ENCODE peak calls at places on chromosomes 11 and 22, in eight cellular contexts. K is GM23338, A is vagina, F is spleen, D is sigmoid colon, U is prostate gland, C is suprapubic skin, N is HCT116. W is an unnamed sample.

GRCh38 chr11:43399983-43400630 is 41.4 kb downstream of the TTC17 start:
- DNase-seq in K (no peak), A (no peak), F (no peak), D (no peak), U (no peak), C (no peak), N (no peak), W (no peak)

GRCh38 chr11:35118906-35119305 is 20.1 kb upstream of the CD44 start:
- DNase-seq in K (no peak), A (no peak), F (no peak), D (no peak), U (no peak), C (no peak), N (no peak), W (no peak)

GRCh38 chr22:21444701-21445436 is 22.3 kb upstream of the TMEM191C start:
- DNase-seq in K (no peak), A (no peak), F (peak), D (peak), U (peak), C (peak), N (no peak), W (no peak)

GRCh38 chr11:92384316-92384715 is 159.7 kb downstream of the FAT3 start:
- DNase-seq in K (no peak), A (no peak), F (no peak), D (no peak), U (no peak), C (no peak), N (no peak), W (no peak)

GRCh38 chr11:36235750-36236149 is 53.5 kb downstream of the COMMD9 start:
- DNase-seq in K (no peak), A (no peak), F (no peak), D (no peak), U (no peak), C (no peak), N (no peak), W (no peak)

GRCh38 chr11:6733326-6734030 is 38.3 kb downstream of the OR2AG2 start:
- DNase-seq in K (no peak), A (no peak), F (no peak), D (no peak), U (no peak), C (no peak), N (no peak), W (no peak)

GRCh38 chr22:46019351-46019750 is 42.4 kb upstream of the WNT7B start:
- DNase-seq in K (peak), A (no peak), F (peak), D (no peak), U (no peak), C (peak), N (no peak), W (peak)

GRCh38 chr22:48760481-48761238 is 1067.0 kb downstream of the BRD1 start:
- DNase-seq in K (no peak), A (peak), F (no peak), D (peak), U (no peak), C (peak), N (no peak), W (peak)

GRCh38 chr22:35882226-35883027 is 146.2 kb downstream of the RBFOX2 start:
- DNase-seq in K (no peak), A (no peak), F (no peak), D (no peak), U (peak), C (no peak), N (no peak), W (no peak)

GRCh38 chr11:43736502-43737193 is 56.1 kb downstream of the HSD17B12 start:
- DNase-seq in K (no peak), A (no peak), F (no peak), D (no peak), U (no peak), C (no peak), N (no peak), W (no peak)

GRCh38 chr11:43567396-43567975 is 113.1 kb upstream of the HSD17B12 start:
- DNase-seq in K (peak), A (no peak), F (no peak), D (no peak), U (no peak), C (no peak), N (peak), W (no peak)

GRCh38 chr11:86106916-86107315 is 38.0 kb upstream of the PICALM start:
- DNase-seq in K (no peak), A (no peak), F (no peak), D (no peak), U (no peak), C (no peak), N (no peak), W (no peak)

GRCh38 chr11:34192481-34193401 is 87.3 kb downstream of the NAT10 start:
- DNase-seq in K (no peak), A (peak), F (no peak), D (peak), U (peak), C (no peak), N (peak), W (peak)

GRCh38 chr11:21561589-21561988 is 631.3 kb upstream of the ANO5 start:
- DNase-seq in K (no peak), A (no peak), F (no peak), D (no peak), U (no peak), C (no peak), N (no peak), W (no peak)

GRCh38 chr22:33684059-33684458 is 236.2 kb downstream of the LARGE1 start:
- DNase-seq in K (no peak), A (no peak), F (no peak), D (no peak), U (no peak), C (no peak), N (no peak), W (no peak)

GRCh38 chr11:1482581-1483444 is 3.8 kb downstream of the MOB2 start:
- DNase-seq in K (peak), A (no peak), F (peak), D (peak), U (no peak), C (no peak), N (no peak), W (no peak)

GRCh38 chr11:2220173-2220771 is 48.7 kb upstream of the TH start:
- DNase-seq in K (no peak), A (no peak), F (no peak), D (no peak), U (no peak), C (no peak), N (no peak), W (no peak)

GRCh38 chr22:41642711-41643110 is 21.6 kb downstream of the XRCC6 start:
- DNase-seq in K (no peak), A (no peak), F (no peak), D (no peak), U (no peak), C (no peak), N (no peak), W (no peak)

GRCh38 chr22:42820075-42820763 is 36.9 kb downstream of the ARFGAP3 start:
- DNase-seq in K (peak), A (no peak), F (no peak), D (no peak), U (no peak), C (peak), N (no peak), W (peak)

GRCh38 chr11:17603056-17603825 is 56.2 kb downstream of the OTOG start:
- DNase-seq in K (no peak), A (no peak), F (peak), D (no peak), U (no peak), C (no peak), N (no peak), W (no peak)

GRCh38 chr11:1892116-1892515 is 421 bp upstream of the PRR33 start:
- DNase-seq in K (no peak), A (no peak), F (no peak), D (no peak), U (no peak), C (no peak), N (no peak), W (no peak)

GRCh38 chr11:36268337-36268931 is 20.8 kb downstream of the COMMD9 start:
- DNase-seq in K (no peak), A (no peak), F (no peak), D (no peak), U (no peak), C (no peak), N (no peak), W (no peak)

GRCh38 chr22:41237036-41237706 is 3.6 kb downstream of the CHADL start:
- DNase-seq in K (peak), A (no peak), F (no peak), D (no peak), U (no peak), C (no peak), N (no peak), W (no peak)

GRCh38 chr11:1298695-1299492 is 10.5 kb downstream of the TOLLIP start:
- DNase-seq in K (peak), A (peak), F (peak), D (peak), U (peak), C (peak), N (no peak), W (peak)

GRCh38 chr22:33656808-33657628 is 263.3 kb downstream of the LARGE1 start:
- DNase-seq in K (no peak), A (no peak), F (no peak), D (no peak), U (no peak), C (no peak), N (no peak), W (no peak)

GRCh38 chr22:43883012-43883661 is 8.7 kb downstream of the PNPLA5 start:
- DNase-seq in K (peak), A (no peak), F (peak), D (peak), U (peak), C (no peak), N (peak), W (peak)

GRCh38 chr22:24322522-24322921 is 51.9 kb downstream of the SPECC1L start:
- DNase-seq in K (no peak), A (no peak), F (no peak), D (no peak), U (no peak), C (no peak), N (no peak), W (no peak)

GRCh38 chr11:19232910-19233503 is 7.7 kb downstream of the E2F8 start:
- DNase-seq in K (no peak), A (no peak), F (no peak), D (no peak), U (no peak), C (no peak), N (peak), W (no peak)
- TF ChIP-seq POLR2AphosphoS5 in K (no peak), A (peak), F (no peak), D (no peak), U (no peak), C (no peak), N (peak), W (no peak)

GRCh38 chr11:111162306-111162705 is 83.2 kb upstream of the POU2AF2 start:
- DNase-seq in K (no peak), A (no peak), F (no peak), D (no peak), U (no peak), C (no peak), N (no peak), W (no peak)
- TF ChIP-seq CTCF in K (no peak), A (no peak), F (no peak), D (no peak), U (no peak), C (no peak), N (no peak), W (no peak)

GRCh38 chr22:38656256-38657148 is at the start of the genes CBY1 and FAM227A:
- DNase-seq in K (peak), A (no peak), F (peak), D (peak), U (peak), C (peak), N (peak), W (peak)

GRCh38 chr22:38653741-38654140 is 2.5 kb downstream of the FAM227A start:
- DNase-seq in K (no peak), A (no peak), F (no peak), D (no peak), U (no peak), C (no peak), N (no peak), W (no peak)

GRCh38 chr22:38655532-38656255 is 498 bp downstream of the FAM227A start:
- DNase-seq in K (no peak), A (no peak), F (no peak), D (peak), U (no peak), C (no peak), N (no peak), W (no peak)

GRCh38 chr22:38652858-38653257 is 3.3 kb downstream of the FAM227A start:
- DNase-seq in K (no peak), A (no peak), F (no peak), D (no peak), U (no peak), C (no peak), N (no peak), W (no peak)

DNA sequence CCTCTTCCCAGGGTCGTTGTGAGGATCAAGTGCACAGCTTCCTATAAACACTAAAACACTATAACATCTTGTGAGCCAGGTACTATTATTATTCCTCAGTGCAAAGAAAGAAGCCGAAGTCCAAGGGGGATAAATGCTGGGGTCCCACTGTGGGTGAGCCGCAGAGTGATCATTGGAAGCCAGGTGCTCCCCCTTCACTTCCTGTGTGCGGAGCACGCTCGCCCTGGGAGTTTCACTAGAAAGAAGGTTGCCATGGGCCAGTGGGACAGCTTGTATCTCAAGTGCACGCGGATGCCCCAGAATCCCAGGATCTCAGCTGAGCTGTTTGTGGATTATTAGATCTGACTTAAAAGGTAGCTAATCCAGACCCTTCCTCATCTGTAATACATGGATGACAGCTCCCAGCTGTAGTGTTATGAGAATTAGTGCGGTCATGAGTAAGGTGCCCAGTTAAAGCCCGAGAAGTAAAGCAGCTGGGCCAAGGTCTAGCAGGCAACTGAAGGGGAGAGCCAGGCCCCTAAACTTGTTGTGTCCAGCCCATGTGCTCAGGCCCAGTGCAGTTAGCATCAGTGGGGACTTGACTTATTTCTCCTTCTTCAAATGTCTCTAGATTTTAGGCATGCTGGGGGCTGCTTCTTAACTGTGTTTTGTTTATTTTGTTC is 941 bp downstream of the CBY1 start:
- DNase-seq in K (peak), A (no peak), F (peak), D (no peak), U (no peak), C (no peak), N (no peak), W (no peak)
- TF ChIP-seq POLR2AphosphoS5 in K (no peak), A (no peak), F (no peak), D (no peak), U (no peak), C (no peak), N (no peak), W (no peak)

DNA sequence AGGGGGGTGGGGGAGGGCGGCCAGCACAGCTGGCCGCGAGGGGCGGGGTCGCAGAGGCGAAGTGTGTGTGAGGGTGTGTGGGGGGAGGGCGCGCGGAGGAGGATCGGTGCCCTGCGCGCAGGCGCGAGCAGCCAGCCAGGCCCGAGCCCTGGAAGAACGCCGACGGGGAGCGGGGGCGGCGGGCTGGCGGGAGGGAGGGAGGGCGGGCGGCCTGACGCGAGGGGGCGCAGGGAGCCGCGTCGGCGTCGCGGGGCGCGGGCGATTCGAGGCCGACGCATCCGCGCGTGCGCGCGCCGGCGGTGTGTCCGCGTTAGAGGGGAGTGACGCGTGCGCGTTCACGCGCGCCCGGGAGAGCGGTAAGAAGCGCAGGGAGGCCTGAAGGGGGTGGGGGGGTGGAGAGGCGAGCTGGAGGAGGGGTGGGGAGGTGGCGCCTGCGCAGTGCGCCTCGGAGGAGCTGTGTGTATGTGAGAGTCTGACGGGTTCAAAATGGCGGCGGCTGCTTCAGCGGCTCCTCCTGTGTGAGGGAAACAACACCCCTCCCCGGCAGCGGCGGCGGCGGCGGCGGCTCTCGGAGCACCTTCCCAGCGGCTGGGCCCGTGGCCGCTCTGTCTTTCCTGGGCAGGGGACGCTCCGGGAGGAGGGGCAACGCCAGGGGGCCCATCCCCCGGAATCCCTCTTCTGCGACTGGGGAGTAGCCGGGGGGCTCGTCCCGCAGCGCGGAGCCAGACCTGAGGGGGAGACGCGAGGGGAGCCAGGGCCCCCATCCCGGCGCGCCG is at the start of gene KDM2A:
- DNase-seq in K (peak), A (peak), F (peak), D (peak), U (peak), C (peak), N (peak), W (peak)
- TF ChIP-seq CTCF in K (no peak), A (no peak), F (peak), D (no peak), U (peak), C (peak), N (no peak), W (no peak)

DNA sequence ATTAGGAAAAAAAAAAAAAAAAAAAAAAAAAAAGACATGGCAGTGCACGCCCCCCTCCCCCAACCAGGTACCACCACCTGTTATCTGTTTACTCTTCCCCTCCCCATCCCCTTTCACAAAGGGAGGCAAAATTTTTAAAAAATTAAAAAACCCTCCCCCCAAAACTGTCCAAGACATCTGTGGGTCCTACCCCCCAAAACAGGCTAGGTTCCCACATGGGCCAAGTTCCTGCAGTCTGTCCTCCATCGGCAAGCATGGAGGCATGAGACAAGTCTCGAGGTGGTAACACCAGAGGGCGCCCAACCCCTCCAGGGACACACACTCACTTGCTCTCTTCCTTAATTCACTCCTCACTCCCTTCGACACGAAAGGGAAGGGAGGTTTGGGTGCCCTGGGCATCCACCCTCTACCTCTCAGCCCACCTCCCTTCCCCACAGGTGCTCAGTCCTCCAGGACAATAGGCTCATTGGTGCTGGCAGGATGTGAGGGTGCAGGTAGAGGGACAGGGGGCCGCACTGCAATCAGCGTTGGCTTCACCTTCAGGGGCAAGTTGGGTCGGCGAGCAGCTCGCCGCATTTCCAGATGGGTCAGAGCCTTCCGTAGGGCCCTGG is 2.2 kb upstream of the TUT1 start:
- DNase-seq in K (peak), A (no peak), F (peak), D (peak), U (peak), C (peak), N (no peak), W (no peak)
- TF ChIP-seq POLR2AphosphoS5 in K (no peak), A (no peak), F (no peak), D (no peak), U (peak), C (no peak), N (no peak), W (no peak)

DNA sequence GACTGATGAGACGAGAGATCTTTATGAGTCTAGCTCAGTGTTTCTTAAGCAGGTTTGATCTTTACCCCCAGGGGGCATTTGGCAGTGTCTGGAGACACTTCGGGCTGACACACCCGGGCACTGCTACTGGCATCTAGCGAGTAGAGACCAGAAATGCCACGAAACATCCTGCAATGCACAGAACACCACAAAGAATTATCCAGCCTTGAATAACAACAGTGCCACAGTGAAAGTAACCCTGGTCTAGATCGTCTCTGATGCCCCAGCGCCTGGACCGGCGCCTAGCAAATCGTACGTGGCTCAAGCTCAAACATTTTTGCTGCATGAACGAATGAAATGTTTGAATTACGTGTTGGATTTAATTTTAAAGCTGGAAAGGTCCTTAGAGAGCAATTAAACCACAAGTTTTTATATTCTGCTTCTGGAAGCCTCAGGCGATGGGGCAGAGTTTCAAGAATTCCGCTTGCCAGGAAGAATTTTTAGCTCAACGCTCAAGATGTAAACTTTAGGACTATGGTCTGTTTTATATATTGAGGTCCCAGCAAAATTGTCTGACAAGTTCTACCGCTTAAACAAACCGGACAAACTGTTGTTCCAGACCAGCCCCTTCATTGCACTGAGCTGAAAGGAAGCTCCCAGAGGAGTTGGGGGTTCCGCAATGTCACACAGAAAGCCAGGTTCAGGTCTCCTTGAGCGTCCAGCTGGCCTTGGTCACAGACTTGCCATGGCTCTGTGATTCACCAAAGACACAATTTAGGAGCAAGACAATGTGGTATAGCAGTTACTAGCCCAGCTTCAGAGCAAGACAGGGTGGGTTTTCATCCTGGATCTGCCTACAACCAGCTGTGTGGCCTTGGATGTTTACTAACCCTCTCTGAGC is 44.2 kb upstream of the SMTN start:
- DNase-seq in K (no peak), A (no peak), F (no peak), D (peak), U (no peak), C (no peak), N (no peak), W (no peak)
- TF ChIP-seq CTCF in K (no peak), A (no peak), F (no peak), D (no peak), U (no peak), C (no peak), N (no peak), W (no peak)